ENCODE peak calls at places on chromosomes 2 and 18, in six cellular contexts. One of them, this sample, is unnamed.
A peak's percentile ranks its signal among the peaks of the same experiment; 100 is the strongest.

GRCh38 chr2:220572385-220572784 is 945.0 kb downstream of the SLC4A3 start:
- DNase-seq in RWPE1: peak; percentile 9
- DNase-seq in upper lobe of right lung: no peak
- DNase-seq in cardiac fibroblast: no peak
- DNase-seq in left lung: no peak
- DNase-seq in hepatocyte: no peak
- DNase-seq in this sample: no peak

GRCh38 chr18:37778417-37779165 is 213.0 kb upstream of the CELF4 start:
- DNase-seq in upper lobe of right lung: peak; percentile 83
- DNase-seq in hepatocyte: peak; percentile 84
- DNase-seq in left lung: peak; percentile 84
- DNase-seq in RWPE1: peak; percentile 2
- DNase-seq in cardiac fibroblast: peak; percentile 57
- DNase-seq in this sample: peak; percentile 92

GRCh38 chr2:104876606-104877005 is 22.7 kb downstream of the POU3F3 start:
- DNase-seq in cardiac fibroblast: no peak
- DNase-seq in upper lobe of right lung: no peak
- DNase-seq in hepatocyte: no peak
- DNase-seq in left lung: no peak
- DNase-seq in RWPE1: no peak
- DNase-seq in this sample: no peak

GRCh38 chr2:202072737-202073396 is at the start of gene KIAA2012:
- DNase-seq in upper lobe of right lung: no peak
- DNase-seq in left lung: no peak
- DNase-seq in cardiac fibroblast: no peak
- DNase-seq in RWPE1: no peak
- DNase-seq in hepatocyte: no peak
- DNase-seq in this sample: peak; percentile 58

GRCh38 chr2:54083440-54083839 is 32.0 kb upstream of the ACYP2 start:
- DNase-seq in upper lobe of right lung: no peak
- DNase-seq in hepatocyte: no peak
- DNase-seq in cardiac fibroblast: no peak
- DNase-seq in left lung: no peak
- DNase-seq in RWPE1: no peak
- DNase-seq in this sample: no peak

GRCh38 chr2:28579606-28580005 is 83.7 kb downstream of the PLB1 start:
- DNase-seq in cardiac fibroblast: no peak
- DNase-seq in upper lobe of right lung: peak; percentile 3
- DNase-seq in hepatocyte: no peak
- DNase-seq in left lung: no peak
- DNase-seq in RWPE1: no peak
- DNase-seq in this sample: no peak

GRCh38 chr2:45879406-45879805 is 227.9 kb downstream of the PRKCE start:
- DNase-seq in left lung: no peak
- DNase-seq in cardiac fibroblast: no peak
- DNase-seq in RWPE1: no peak
- DNase-seq in hepatocyte: no peak
- DNase-seq in upper lobe of right lung: no peak
- DNase-seq in this sample: no peak

GRCh38 chr2:219563271-219563928 is 7.9 kb downstream of the OBSL1 start:
- DNase-seq in hepatocyte: no peak
- DNase-seq in cardiac fibroblast: no peak
- DNase-seq in RWPE1: no peak
- DNase-seq in left lung: no peak
- DNase-seq in upper lobe of right lung: no peak
- DNase-seq in this sample: no peak

GRCh38 chr18:44708451-44709083 is 27.9 kb downstream of the SETBP1 start:
- DNase-seq in upper lobe of right lung: no peak
- DNase-seq in hepatocyte: no peak
- DNase-seq in left lung: no peak
- DNase-seq in RWPE1: no peak
- DNase-seq in cardiac fibroblast: no peak
- DNase-seq in this sample: no peak

GRCh38 chr2:94870392-94871225 is 621 bp upstream of the TEKT4 start:
- DNase-seq in RWPE1: no peak
- DNase-seq in upper lobe of right lung: peak; percentile 58
- DNase-seq in cardiac fibroblast: no peak
- DNase-seq in hepatocyte: no peak
- DNase-seq in left lung: peak; percentile 67
- DNase-seq in this sample: peak; percentile 65

GRCh38 chr2:71455741-71456569 is 2.6 kb downstream of the DYSF start:
- DNase-seq in RWPE1: no peak
- DNase-seq in cardiac fibroblast: no peak
- DNase-seq in left lung: no peak
- DNase-seq in upper lobe of right lung: no peak
- DNase-seq in hepatocyte: no peak
- DNase-seq in this sample: peak; percentile 46

GRCh38 chr2:119496682-119497081 is 27.6 kb downstream of the SCTR start:
- DNase-seq in hepatocyte: no peak
- DNase-seq in left lung: no peak
- DNase-seq in cardiac fibroblast: no peak
- DNase-seq in upper lobe of right lung: no peak
- DNase-seq in RWPE1: no peak
- DNase-seq in this sample: no peak

GRCh38 chr18:72985686-72986085 is 117.9 kb upstream of the NETO1 start:
- DNase-seq in left lung: no peak
- DNase-seq in upper lobe of right lung: no peak
- DNase-seq in RWPE1: no peak
- DNase-seq in hepatocyte: no peak
- DNase-seq in cardiac fibroblast: no peak
- DNase-seq in this sample: no peak

GRCh38 chr2:212977149-212977548 is 174.3 kb downstream of the IKZF2 start:
- DNase-seq in upper lobe of right lung: no peak
- DNase-seq in RWPE1: no peak
- DNase-seq in cardiac fibroblast: no peak
- DNase-seq in hepatocyte: no peak
- DNase-seq in left lung: no peak
- DNase-seq in this sample: no peak

GRCh38 chr2:62149708-62150107 is 46.2 kb upstream of the B3GNT2 start:
- DNase-seq in hepatocyte: peak; percentile 55
- DNase-seq in RWPE1: peak; percentile 56
- DNase-seq in upper lobe of right lung: no peak
- DNase-seq in cardiac fibroblast: peak; percentile 94
- DNase-seq in left lung: no peak
- DNase-seq in this sample: no peak

GRCh38 chr18:67243799-67244587 is 272.5 kb downstream of the DSEL start:
- DNase-seq in cardiac fibroblast: peak; percentile 33
- DNase-seq in RWPE1: no peak
- DNase-seq in hepatocyte: no peak
- DNase-seq in upper lobe of right lung: no peak
- DNase-seq in left lung: no peak
- DNase-seq in this sample: no peak

DNA sequence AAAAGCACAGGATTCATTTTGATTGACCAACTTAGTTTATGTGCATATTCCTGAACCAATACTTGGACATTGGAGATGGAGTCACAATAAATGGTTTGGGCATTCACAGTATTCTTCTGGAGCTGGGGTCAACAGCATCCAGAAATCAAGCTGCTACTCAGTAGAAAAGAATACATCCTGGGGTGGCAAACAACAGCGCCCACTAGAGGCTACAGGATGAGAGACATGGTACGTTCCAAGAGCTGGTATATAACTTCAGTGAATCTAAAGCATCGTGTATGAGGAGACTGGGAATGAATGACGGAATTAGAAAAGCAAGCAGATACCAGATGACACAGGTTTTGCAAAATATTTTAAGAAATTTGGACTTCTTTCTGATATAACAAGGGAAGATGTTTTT is 142.9 kb upstream of the FIGN start:
- DNase-seq in cardiac fibroblast: peak; percentile 28
- DNase-seq in hepatocyte: peak; percentile 25
- DNase-seq in upper lobe of right lung: no peak
- DNase-seq in left lung: no peak
- DNase-seq in RWPE1: peak; percentile 5
- DNase-seq in this sample: peak; percentile 29
- TF ChIP-seq CTCF in cardiac fibroblast: peak; percentile 58
- TF ChIP-seq CTCF in hepatocyte: peak; percentile 43
- TF ChIP-seq CTCF in upper lobe of right lung: peak; percentile 53
- TF ChIP-seq CTCF in left lung: peak; percentile 40
- TF ChIP-seq CTCF in RWPE1: peak; percentile 50
- TF ChIP-seq CTCF in this sample: peak; percentile 61

GRCh38 chr2:42041377-42042127 is 6.3 kb upstream of the PKDCC start:
- DNase-seq in RWPE1: no peak
- DNase-seq in cardiac fibroblast: no peak
- DNase-seq in hepatocyte: no peak
- DNase-seq in left lung: no peak
- DNase-seq in upper lobe of right lung: no peak
- DNase-seq in this sample: no peak

GRCh38 chr2:42043789-42044394 is 3.9 kb upstream of the PKDCC start:
- DNase-seq in upper lobe of right lung: no peak
- DNase-seq in hepatocyte: no peak
- DNase-seq in RWPE1: no peak
- DNase-seq in cardiac fibroblast: no peak
- DNase-seq in left lung: no peak
- DNase-seq in this sample: no peak

GRCh38 chr2:42036940-42037339 is 10.9 kb upstream of the PKDCC start:
- DNase-seq in RWPE1: no peak
- DNase-seq in hepatocyte: no peak
- DNase-seq in upper lobe of right lung: no peak
- DNase-seq in left lung: no peak
- DNase-seq in cardiac fibroblast: no peak
- DNase-seq in this sample: no peak

GRCh38 chr2:42042956-42043355 is 4.9 kb upstream of the PKDCC start:
- DNase-seq in hepatocyte: no peak
- DNase-seq in upper lobe of right lung: no peak
- DNase-seq in left lung: no peak
- DNase-seq in RWPE1: no peak
- DNase-seq in cardiac fibroblast: no peak
- DNase-seq in this sample: no peak

DNA sequence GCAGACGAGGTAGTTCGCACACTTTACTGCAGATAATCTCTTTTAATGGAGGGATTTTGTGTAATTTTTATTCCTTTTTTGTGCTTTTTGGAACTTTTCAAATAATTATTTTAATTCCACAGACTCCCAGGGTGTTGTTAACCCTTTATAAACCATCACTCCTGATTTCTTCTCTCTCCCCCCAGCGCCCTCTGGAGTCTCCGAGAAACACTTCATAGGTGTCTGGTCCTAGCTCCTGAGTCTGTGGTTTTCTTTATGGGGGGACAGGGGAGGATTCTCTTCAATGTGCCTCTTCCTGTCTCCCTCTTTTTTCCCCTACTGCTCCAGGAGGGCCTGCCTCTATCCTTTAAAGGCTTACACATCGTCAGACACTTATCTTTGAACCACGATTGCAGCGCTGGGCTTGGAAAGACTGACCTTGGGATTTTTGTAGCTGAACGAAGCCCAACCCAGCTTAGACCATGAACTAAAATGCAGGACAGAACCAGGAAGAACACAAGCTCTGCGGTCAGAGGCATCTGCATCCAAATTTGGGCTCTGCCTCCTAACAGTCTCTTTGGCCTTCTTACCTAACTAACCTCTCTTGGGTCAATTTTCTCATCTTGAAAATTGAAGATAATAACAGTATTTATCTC is 7.1 kb upstream of the PKDCC start:
- DNase-seq in hepatocyte: no peak
- DNase-seq in cardiac fibroblast: peak; percentile 47
- DNase-seq in upper lobe of right lung: no peak
- DNase-seq in RWPE1: no peak
- DNase-seq in left lung: no peak
- DNase-seq in this sample: no peak
- TF ChIP-seq CTCF in hepatocyte: peak; percentile 20
- TF ChIP-seq CTCF in cardiac fibroblast: no peak
- TF ChIP-seq CTCF in upper lobe of right lung: no peak
- TF ChIP-seq CTCF in RWPE1: no peak
- TF ChIP-seq CTCF in left lung: no peak
- TF ChIP-seq CTCF in this sample: no peak

GRCh38 chr2:231613054-231613654 is 20.5 kb downstream of the TEX44 start:
- DNase-seq in RWPE1: no peak
- DNase-seq in upper lobe of right lung: peak; percentile 70
- DNase-seq in cardiac fibroblast: no peak
- DNase-seq in hepatocyte: no peak
- DNase-seq in left lung: peak; percentile 73
- DNase-seq in this sample: no peak

GRCh38 chr2:231613655-231614558 is 21.2 kb downstream of the TEX44 start:
- DNase-seq in hepatocyte: peak; percentile 95
- DNase-seq in left lung: peak; percentile 93
- DNase-seq in cardiac fibroblast: peak; percentile 78
- DNase-seq in upper lobe of right lung: peak; percentile 90
- DNase-seq in RWPE1: peak; percentile 86
- DNase-seq in this sample: peak; percentile 84

GRCh38 chr2:231614559-231615057 is 21.9 kb downstream of the TEX44 start:
- DNase-seq in left lung: peak; percentile 84
- DNase-seq in hepatocyte: no peak
- DNase-seq in cardiac fibroblast: no peak
- DNase-seq in upper lobe of right lung: peak; percentile 77
- DNase-seq in RWPE1: no peak
- DNase-seq in this sample: no peak

GRCh38 chr2:231612199-231613053 is 19.8 kb downstream of the TEX44 start:
- DNase-seq in upper lobe of right lung: peak; percentile 96
- DNase-seq in hepatocyte: peak; percentile 94
- DNase-seq in left lung: peak; percentile 97
- DNase-seq in RWPE1: peak; percentile 96
- DNase-seq in cardiac fibroblast: peak; percentile 95
- DNase-seq in this sample: peak; percentile 89

DNA sequence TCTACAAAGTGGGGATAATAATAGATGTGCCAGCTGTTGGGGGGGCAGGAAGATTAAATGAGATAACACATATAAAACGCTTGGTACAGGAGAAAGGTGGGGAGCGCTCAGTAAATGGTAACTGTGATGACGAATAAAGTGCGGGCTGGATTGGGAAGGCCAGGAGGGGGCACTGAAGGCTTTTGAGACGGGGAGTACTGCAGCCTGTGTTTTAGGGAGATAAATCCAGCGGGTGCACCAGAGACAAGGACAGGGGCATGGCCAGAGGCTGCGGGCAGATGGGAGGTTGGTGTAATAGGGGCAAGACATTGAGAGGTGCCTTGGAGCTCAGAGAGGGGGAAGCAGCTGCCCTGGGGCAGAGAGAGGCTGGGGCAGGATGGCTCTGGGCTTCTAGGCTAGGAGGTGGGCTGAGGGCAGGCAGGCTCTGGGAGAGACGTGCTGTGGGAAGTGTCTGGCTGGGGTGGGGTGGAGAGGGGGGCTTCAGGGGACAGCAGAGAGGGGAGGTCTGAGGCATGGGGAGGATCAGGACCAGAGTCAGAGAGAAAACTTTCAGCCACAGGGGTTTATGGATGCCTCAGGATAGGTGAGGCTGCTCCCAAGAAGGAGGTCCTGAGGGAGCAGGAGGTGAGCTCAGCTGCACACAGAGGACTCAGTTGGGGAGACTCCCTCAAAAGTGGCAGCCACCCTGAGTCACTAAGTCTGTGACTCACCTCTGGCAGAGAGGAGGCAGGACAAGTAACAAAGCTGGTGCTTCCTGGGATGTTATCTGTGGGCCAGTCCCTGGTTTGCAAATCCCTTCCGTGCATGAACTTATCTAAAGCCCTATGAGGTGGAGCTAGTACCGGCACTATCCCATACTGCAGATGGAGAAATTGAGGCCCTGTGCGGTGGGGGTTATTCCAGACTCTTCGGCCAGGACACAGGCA is 18.9 kb downstream of the TEX44 start:
- DNase-seq in upper lobe of right lung: no peak
- DNase-seq in hepatocyte: peak; percentile 80
- DNase-seq in left lung: peak; percentile 51
- DNase-seq in RWPE1: peak; percentile 88
- DNase-seq in cardiac fibroblast: peak; percentile 53
- DNase-seq in this sample: no peak
- TF ChIP-seq CTCF in upper lobe of right lung: no peak
- TF ChIP-seq CTCF in hepatocyte: peak; percentile 30
- TF ChIP-seq CTCF in left lung: no peak
- TF ChIP-seq CTCF in RWPE1: no peak
- TF ChIP-seq CTCF in cardiac fibroblast: peak; percentile 29
- TF ChIP-seq CTCF in this sample: no peak

GRCh38 chr2:11658208-11658607 is 11.8 kb downstream of the NTSR2 start:
- DNase-seq in upper lobe of right lung: no peak
- DNase-seq in cardiac fibroblast: no peak
- DNase-seq in left lung: no peak
- DNase-seq in RWPE1: peak; percentile 85
- DNase-seq in hepatocyte: no peak
- DNase-seq in this sample: no peak
- TF ChIP-seq CTCF in upper lobe of right lung: no peak
- TF ChIP-seq CTCF in cardiac fibroblast: no peak
- TF ChIP-seq CTCF in left lung: no peak
- TF ChIP-seq CTCF in RWPE1: no peak
- TF ChIP-seq CTCF in hepatocyte: no peak
- TF ChIP-seq CTCF in this sample: no peak

This sample was measured in nephron progenitor cell.